ENCODE peak calls at places on chromosomes 2 and 18, in eight cellular contexts. Q is ovary, K is HCT116, Z is NB4, V is lower leg skin, T is stomach, L is uterus, Y is heart left ventricle. D is an unnamed sample.

GRCh38 chr2:67917332-67918054 is 145.3 kb downstream of the C1D start:
- DNase-seq in K (no peak), V (no peak), Q (no peak), Y (no peak), T (no peak), Z (no peak), L (no peak), D (no peak)

GRCh38 chr2:69464575-69464974 is 27.3 kb upstream of the NFU1 start:
- DNase-seq in Z (no peak), T (no peak), Y (no peak), Q (peak; percentile 43), L (peak; percentile 42), K (no peak), V (peak; percentile 73), D (peak; percentile 90)

GRCh38 chr2:43454791-43455190 is 141.0 kb downstream of the THADA start:
- DNase-seq in K (no peak), T (no peak), Y (no peak), L (no peak), V (no peak), Z (no peak), Q (no peak), D (no peak)

GRCh38 chr2:240948905-240949790 is 43.0 kb downstream of the CROCC2 start:
- DNase-seq in Q (peak; percentile 19), Y (peak; percentile 48), Z (no peak), L (peak; percentile 11), V (no peak), T (peak; percentile 24), K (no peak), D (peak; percentile 65)

GRCh38 chr2:102359527-102359926 is 3.9 kb downstream of the IL18R1 start:
- DNase-seq in L (no peak), Y (no peak), V (no peak), T (no peak), Z (no peak), K (no peak), Q (no peak), D (no peak)

GRCh38 chr2:118013724-118014491 is at the start of gene CCDC93:
- DNase-seq in T (peak; percentile 83), K (peak; percentile 51), L (peak; percentile 66), Z (peak; percentile 90), Q (peak; percentile 73), Y (peak; percentile 93), V (peak; percentile 72), D (no peak)

GRCh38 chr18:74128114-74128513 is 19.5 kb downstream of the FBXO15 start:
- DNase-seq in Z (no peak), T (no peak), L (no peak), Y (no peak), V (no peak), K (no peak), Q (no peak), D (no peak)

GRCh38 chr2:10787176-10787968 is 25.2 kb downstream of the PDIA6 start:
- DNase-seq in Q (no peak), T (no peak), K (no peak), V (no peak), Y (peak; percentile 47), L (no peak), Z (peak; percentile 54), D (no peak)

GRCh38 chr2:164705412-164706167 is 84.3 kb upstream of the GRB14 start:
- DNase-seq in T (no peak), L (no peak), V (no peak), Z (no peak), Y (no peak), Q (no peak), K (no peak), D (no peak)

GRCh38 chr2:188291617-188292445 is at the start of gene GULP1:
- DNase-seq in K (no peak), Z (no peak), V (peak; percentile 34), L (peak; percentile 79), Q (peak; percentile 78), Y (peak; percentile 85), T (peak; percentile 83), D (peak; percentile 89)

DNA sequence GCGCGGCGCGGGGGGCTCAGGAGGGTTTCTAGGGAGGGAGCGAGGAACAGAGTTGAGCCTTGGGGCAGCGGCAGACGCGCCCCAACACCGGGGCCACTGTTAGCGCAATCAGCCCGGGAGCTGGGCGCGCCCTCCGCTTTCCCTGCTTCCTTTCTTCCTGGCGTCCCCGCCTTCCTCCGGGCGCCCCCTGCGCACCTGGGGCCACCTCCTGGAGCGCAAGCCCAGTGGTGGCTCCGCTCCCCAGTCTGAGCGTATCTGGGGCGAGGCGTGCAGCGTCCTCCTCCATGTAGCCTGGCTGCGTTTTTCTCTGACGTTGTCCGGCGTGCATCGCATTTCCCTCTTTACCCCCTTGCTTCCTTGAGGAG is 5.2 kb downstream of the PROC start:
- DNase-seq in K (no peak), Z (peak; percentile 41), L (no peak), V (peak; percentile 12), T (peak; percentile 71), Q (no peak), Y (no peak), D (no peak)
- H3K4me3 ChIP-seq in K (peak overlapping the region; percentile 35), Z (peak overlapping the region; percentile 25), L (no peak overlapping the region), V (no peak overlapping the region), T (peak overlapping the region; percentile 35), Q (no peak overlapping the region), Y (peak overlapping the region; percentile 20), D (peak overlapping the region; percentile 34)

GRCh38 chr2:18754286-18754685 is 164.9 kb upstream of the NT5C1B start:
- DNase-seq in Q (no peak), T (no peak), L (no peak), Z (no peak), Y (no peak), K (no peak), V (no peak), D (no peak)

GRCh38 chr2:18752022-18752493 is 162.7 kb upstream of the NT5C1B start:
- DNase-seq in Z (no peak), K (no peak), L (no peak), Y (no peak), V (no peak), Q (no peak), T (no peak), D (no peak)

GRCh38 chr2:18750662-18751554 is 161.5 kb upstream of the NT5C1B start:
- DNase-seq in Z (no peak), Q (no peak), T (no peak), Y (no peak), K (no peak), L (no peak), V (no peak), D (no peak)

GRCh38 chr2:18753722-18754121 is 164.4 kb upstream of the NT5C1B start:
- DNase-seq in V (no peak), Q (no peak), K (no peak), T (no peak), Z (no peak), L (no peak), Y (no peak), D (no peak)

GRCh38 chr2:18752667-18753422 is 163.5 kb upstream of the NT5C1B start:
- DNase-seq in V (no peak), T (no peak), K (no peak), Q (no peak), Z (peak; percentile 17), Y (no peak), L (no peak), D (no peak)
- TF ChIP-seq CTCF in V (no peak), T (no peak), K (peak; percentile 5), Q (no peak), Z (no peak), Y (no peak), L (no peak), D (no peak)

DNA sequence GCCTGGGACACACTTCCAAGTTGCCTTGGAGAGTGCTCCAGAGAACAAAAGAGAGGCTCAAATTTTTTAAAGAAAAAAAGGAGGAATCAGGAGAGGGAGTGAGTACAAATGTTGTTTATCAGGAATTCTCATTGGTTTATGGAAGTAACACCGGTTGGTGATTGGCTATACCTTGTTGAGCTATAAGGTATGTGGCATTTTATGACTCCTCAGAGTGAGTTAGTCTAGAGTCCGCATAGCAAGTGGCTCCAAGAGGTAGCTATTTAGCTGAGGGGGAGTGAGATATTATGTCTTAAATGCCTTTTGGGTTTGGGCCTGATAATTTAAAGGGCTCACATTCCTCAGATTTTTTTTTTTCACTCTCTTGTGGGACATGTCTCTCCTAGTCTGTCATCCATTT is 85.7 kb downstream of the ARHGEF4 start:
- DNase-seq in L (no peak), K (no peak), Z (no peak), Q (no peak), V (no peak), Y (no peak), T (no peak), D (no peak)
- TF ChIP-seq POLR2A in L (no peak), K (no peak), Z (no peak), Q (no peak), V (no peak), Y (no peak), T (no peak), D (no peak)

GRCh38 chr18:8800041-8800441 is 94.7 kb downstream of the MTCL1 start:
- DNase-seq in K (no peak), L (no peak), V (no peak), Y (no peak), Z (no peak), Q (no peak), T (no peak), D (no peak)
- H3K4me3 ChIP-seq in K (no peak overlapping the region), L (no peak overlapping the region), V (no peak overlapping the region), Y (no peak overlapping the region), Z (no peak overlapping the region), Q (no peak overlapping the region), T (no peak overlapping the region), D (no peak overlapping the region)